ENCODE peak calls at places on chromosome 1, in five cellular contexts. N, P, D, Q and S are unnamed samples. For H3F3A, the result is how much of the 10 kb centered on the place peaks cover.

GRCh38 chr1:17200756-17201155 is 4.2 kb upstream of the PADI1 start:
- DNase-seq in Q (no peak), P (no peak), D (no peak), N (no peak), S (no peak)

GRCh38 chr1:87284456-87285240 is 44.0 kb upstream of the LMO4 start:
- DNase-seq in N (no peak), D (no peak), P (no peak), Q (no peak), S (no peak)

GRCh38 chr1:55702064-55702463 is 486.9 kb upstream of the USP24 start:
- DNase-seq in P (peak), D (peak), N (peak), Q (no peak), S (peak)

GRCh38 chr1:201091256-201091655 is 21.0 kb downstream of the CACNA1S start:
- DNase-seq in P (no peak), Q (no peak), N (no peak), D (no peak), S (no peak)

GRCh38 chr1:21574464-21575151 is 65.4 kb downstream of the ALPL start:
- DNase-seq in Q (peak), D (peak), N (peak), P (no peak), S (no peak)

GRCh38 chr1:85290826-85291225 is 14.4 kb upstream of the BCL10 start:
- DNase-seq in Q (no peak), P (no peak), N (peak), D (no peak), S (no peak)

GRCh38 chr1:180080439-180080838 is 74.2 kb upstream of the QSOX1 start:
- DNase-seq in Q (no peak), D (no peak), P (peak), N (no peak), S (no peak)

GRCh38 chr1:109632671-109633346 is 13.2 kb downstream of the AMPD2 start:
- DNase-seq in D (no peak), P (no peak), N (no peak), Q (peak), S (no peak)

GRCh38 chr1:233972951-233973635 is 68.6 kb downstream of the SLC35F3 start:
- DNase-seq in N (no peak), D (no peak), P (peak), Q (no peak), S (no peak)

GRCh38 chr1:228141082-228141870 is 1.2 kb downstream of the GUK1 start:
- DNase-seq in D (no peak), N (peak), P (peak), Q (no peak), S (peak)

GRCh38 chr1:69613414-69613813 is 45.7 kb downstream of the LRRC7 start:
- DNase-seq in D (no peak), Q (no peak), N (peak), P (no peak), S (no peak)

GRCh38 chr1:179229214-179230140 is at the start of gene ABL2:
- DNase-seq in P (peak), D (peak), N (peak), Q (peak), S (peak)

GRCh38 chr1:206582537-206583460 is 29.5 kb downstream of the EIF2D start:
- DNase-seq in P (no peak), D (no peak), N (no peak), Q (no peak), S (no peak)

GRCh38 chr1:1754051-1754815 is 24.0 kb downstream of the NADK start:
- DNase-seq in P (no peak), D (no peak), Q (no peak), N (no peak), S (no peak)

DNA sequence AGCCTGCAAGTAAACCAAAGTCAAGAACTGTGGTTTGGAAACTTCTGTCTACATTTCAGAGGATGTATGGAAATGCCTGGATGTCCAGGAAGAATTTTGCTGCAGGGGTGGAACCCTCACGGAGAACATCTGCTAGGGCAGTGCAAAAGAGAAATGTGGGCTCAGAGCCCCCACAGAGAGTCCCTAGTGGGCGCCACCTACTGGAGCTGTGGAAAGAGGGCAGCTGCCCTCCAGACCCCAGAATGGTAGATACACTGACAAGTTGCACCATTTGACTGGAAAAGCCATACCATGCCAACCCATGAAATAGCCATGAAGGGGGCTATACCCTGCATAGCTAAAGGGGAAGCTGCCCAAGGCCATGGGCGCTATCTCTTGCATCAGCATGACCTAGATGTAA is 1672.4 kb downstream of the KCNT2 start:
- DNase-seq in D (no peak), N (no peak), P (no peak), Q (no peak), S (no peak)
- H3F3A ChIP-seq in D (under half), N (under half), P (under half), Q (under half), S (under half)

GRCh38 chr1:155081472-155082300 is 3.0 kb downstream of the EFNA3 start:
- DNase-seq in N (peak), P (peak), D (no peak), Q (peak), S (no peak)
- TF ChIP-seq EZH2 in N (peak), P (peak), D (peak), Q (peak), S (peak)

DNA sequence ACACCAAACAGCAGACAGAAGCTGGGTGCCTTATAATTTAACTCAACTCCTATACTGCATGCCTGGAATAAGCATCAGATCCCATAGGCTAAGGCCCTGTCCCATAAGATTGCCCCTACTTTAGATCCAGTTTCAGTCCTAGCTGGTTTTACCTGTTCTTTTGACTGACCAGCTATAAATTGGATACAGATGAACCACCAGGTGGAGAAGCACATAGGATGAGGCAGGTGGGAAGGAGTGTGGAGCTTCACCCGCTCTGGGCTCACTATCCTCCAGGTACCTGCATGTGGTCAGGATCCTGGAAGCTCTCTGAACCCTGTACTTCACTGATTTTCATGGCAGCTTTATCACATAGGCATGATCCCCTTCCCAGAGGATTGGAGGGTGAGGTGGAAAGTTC is 51.3 kb downstream of the MAST2 start:
- DNase-seq in D (peak), Q (no peak), N (no peak), P (peak), S (no peak)
- TF ChIP-seq EZH2phosphoT487 in D (no peak), Q (no peak), N (no peak), P (no peak), S (no peak)

DNA sequence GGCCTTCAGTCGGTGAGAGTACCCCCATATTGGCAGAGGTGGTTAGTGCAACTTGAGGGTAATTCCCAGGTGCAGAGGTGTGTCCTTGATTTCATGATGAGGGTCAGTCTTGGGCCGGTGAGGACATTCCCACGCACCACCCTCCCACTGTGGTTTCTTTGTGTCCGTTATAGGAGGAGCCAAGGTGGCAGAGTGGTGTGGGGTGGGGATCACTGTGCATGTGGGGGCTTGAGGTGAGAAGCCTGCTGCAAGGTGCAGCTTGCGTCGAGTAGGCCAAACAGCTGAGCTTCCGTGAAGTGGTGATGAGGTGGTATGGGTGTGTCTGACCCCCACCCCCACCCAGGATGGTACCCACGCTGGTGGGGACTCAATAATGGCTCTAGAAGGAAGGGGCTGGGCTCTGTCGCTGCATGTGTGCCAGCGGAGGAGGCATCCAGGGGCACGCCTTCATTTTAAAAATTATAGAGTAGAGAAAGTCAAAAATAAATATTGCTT is 6.2 kb downstream of the PTPRF start:
- DNase-seq in Q (no peak), N (no peak), P (no peak), D (no peak), S (no peak)
- H3F3A ChIP-seq in Q (under half), N (under half), P (under half), D (under half), S (under half)

DNA sequence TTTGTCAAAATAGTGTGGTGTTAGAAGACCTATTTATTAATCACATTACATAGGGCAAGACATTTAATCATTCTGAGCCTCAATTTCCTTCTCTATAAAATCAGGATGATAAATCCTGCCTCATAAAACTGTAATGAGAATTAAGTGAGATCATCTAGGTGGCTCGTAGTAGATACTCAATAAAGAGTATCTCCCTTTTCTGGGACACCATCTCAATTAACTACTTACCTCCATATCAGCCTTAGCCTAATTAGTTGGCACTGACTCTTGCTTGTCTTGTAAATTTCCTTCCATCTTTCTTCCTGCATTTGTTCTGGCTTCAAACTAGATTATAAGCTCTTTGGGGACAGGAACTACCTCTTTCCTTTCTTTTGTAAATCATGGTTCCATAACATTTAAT is 102.6 kb upstream of the TNR start:
- DNase-seq in D (no peak), P (no peak), N (no peak), Q (no peak), S (no peak)
- TF ChIP-seq EZH2 in D (no peak), P (no peak), N (no peak), Q (no peak), S (no peak)

GRCh38 chr1:24004132-24004531 is 24.0 kb upstream of the SRSF10 start:
- DNase-seq in P (no peak), D (no peak), Q (no peak), N (no peak), S (no peak)

GRCh38 chr1:24002664-24003063 is 22.5 kb upstream of the SRSF10 start:
- DNase-seq in Q (no peak), P (no peak), D (no peak), N (no peak), S (no peak)

GRCh38 chr1:24005163-24005562 is 25.0 kb upstream of the SRSF10 start:
- DNase-seq in N (no peak), D (no peak), Q (no peak), P (no peak), S (no peak)

GRCh38 chr1:24007079-24007478 is 27.0 kb upstream of the SRSF10 start:
- DNase-seq in D (no peak), N (no peak), P (no peak), Q (no peak), S (no peak)

GRCh38 chr1:24003331-24003972 is 23.3 kb upstream of the SRSF10 start:
- DNase-seq in Q (peak), N (peak), D (peak), P (peak), S (no peak)
- TF ChIP-seq EZH2phosphoT487 in Q (no peak), N (no peak), D (no peak), P (no peak), S (no peak)

GRCh38 chr1:41500378-41500777 is 15.9 kb upstream of the EDN2 start:
- DNase-seq in N (peak), P (peak), D (no peak), Q (no peak), S (no peak)
- H3F3A ChIP-seq in N (under half), P (under half), D (under half), Q (under half), S (under half)

DNA sequence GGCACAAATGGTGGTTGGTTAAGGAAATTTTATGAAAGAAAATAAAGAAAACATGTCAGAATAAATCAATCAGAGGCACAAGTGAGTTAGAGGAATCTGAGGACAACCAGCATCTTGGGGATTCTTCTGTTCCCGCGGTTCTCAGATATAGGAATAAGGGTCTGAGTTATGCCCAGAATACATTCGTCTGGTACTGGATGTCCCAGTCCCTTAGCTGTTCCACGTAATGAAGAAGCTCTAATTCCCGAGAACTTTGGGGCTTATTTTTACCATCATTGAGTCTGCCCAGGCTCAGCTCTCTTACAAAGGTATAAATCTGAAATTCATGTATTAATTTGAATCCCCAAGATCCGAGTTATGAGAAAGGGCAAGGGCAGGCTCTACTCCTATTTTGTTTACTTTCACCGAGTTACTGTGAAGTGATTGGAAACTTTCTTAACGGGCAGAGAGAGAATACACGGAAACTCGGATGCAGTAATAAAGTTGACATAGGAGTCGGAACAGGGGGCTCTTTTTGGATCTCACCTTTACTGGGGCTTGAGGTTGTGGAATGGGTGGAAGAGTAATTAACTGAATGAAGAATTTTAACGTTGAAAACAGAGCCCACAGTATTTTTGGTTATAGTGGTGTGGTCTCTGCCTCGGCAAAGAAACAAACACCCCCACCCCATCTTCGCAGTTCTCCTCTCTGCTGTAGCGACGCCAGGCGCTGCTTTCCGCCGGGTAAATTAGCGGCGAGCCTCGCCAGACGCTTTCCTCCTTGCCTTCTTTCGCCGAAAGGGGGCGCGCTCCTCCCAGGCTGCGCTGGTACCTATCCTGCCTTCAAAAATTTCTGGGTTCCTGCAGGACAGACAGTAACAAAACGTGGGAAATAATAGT is 7.1 kb downstream of the PRRX1 start:
- DNase-seq in Q (peak), N (peak), P (no peak), D (peak), S (no peak)
- TF ChIP-seq EZH2 in Q (peak), N (no peak), P (no peak), D (peak), S (no peak)

GRCh38 chr1:26469558-26469957 is 2.7 kb upstream of the HMGN2 start:
- DNase-seq in P (no peak), Q (peak), D (no peak), N (no peak), S (no peak)

GRCh38 chr1:26472330-26472900 is at the start of gene HMGN2:
- DNase-seq in Q (peak), N (peak), P (peak), D (peak), S (peak)

GRCh38 chr1:26471201-26471497 is 1.1 kb upstream of the HMGN2 start:
- DNase-seq in D (no peak), N (no peak), P (no peak), Q (no peak), S (no peak)

GRCh38 chr1:26471498-26472329 is 526 bp upstream of the HMGN2 start:
- DNase-seq in D (peak), P (peak), Q (peak), N (peak), S (peak)

DNA sequence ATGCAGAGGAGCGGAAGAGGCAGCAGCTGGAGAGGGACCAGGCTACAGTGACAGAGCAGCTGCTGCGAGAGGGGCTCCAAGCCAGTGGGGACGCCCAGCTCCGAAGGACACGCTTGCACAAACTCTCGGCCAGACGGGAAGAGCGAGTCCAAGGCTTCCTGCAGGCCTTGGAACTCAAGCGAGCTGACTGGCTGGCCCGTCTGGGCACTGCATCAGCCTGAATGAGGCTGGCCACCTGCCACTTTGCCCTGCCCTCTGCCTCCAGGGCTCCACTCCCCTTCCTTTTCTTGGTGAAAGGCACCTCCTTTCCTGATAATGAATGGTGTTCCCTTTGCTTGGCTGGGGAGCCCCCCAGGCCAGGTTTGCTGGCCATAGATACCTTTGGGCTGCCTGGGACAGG is 3.3 kb upstream of the HMGN2 start:
- DNase-seq in N (no peak), Q (peak), P (no peak), D (no peak), S (no peak)
- TF ChIP-seq EZH2phosphoT487 in N (no peak), Q (no peak), P (no peak), D (no peak), S (no peak)

GRCh38 chr1:232751393-232752140 is 53.6 kb upstream of the MAP10 start:
- DNase-seq in N (no peak), D (no peak), P (no peak), Q (no peak), S (no peak)
- H3F3A ChIP-seq in N (under half), D (under half), P (under half), Q (under half), S (under half)